ENCODE peak calls at places on chromosomes 6 and 20, in ten cellular contexts. R, O, P, S, V, B, M, J, C and D are unnamed samples.

GRCh38 chr6:28589234-28589951 is 63.7 kb downstream of the GPX5 start:
- DNase-seq in B (peak), O (peak), R (peak), S (peak), C (no peak), V (no peak), M (peak), P (peak), J (peak), D (peak)

GRCh38 chr6:111605100-111605748 is 454 bp downstream of the TRAF3IP2 start:
- DNase-seq in P (peak), B (peak), V (no peak), J (peak), S (peak), M (peak), R (peak), C (peak), O (peak), D (peak)

GRCh38 chr6:46491789-46492547 is 719 bp upstream of the RCAN2 start:
- DNase-seq in C (peak), O (peak), R (no peak), S (peak), J (peak), B (peak), M (no peak), P (peak), V (peak), D (peak)

GRCh38 chr6:164928366-164929154 is 380.8 kb downstream of the C6orf118 start:
- DNase-seq in J (no peak), R (no peak), P (no peak), S (no peak), M (no peak), O (no peak), V (no peak), C (no peak), B (no peak), D (no peak)

GRCh38 chr20:2829376-2829775 is 11.1 kb downstream of the PCED1A start:
- DNase-seq in O (no peak), M (no peak), P (no peak), V (no peak), J (no peak), B (no peak), S (no peak), C (no peak), R (no peak), D (no peak)

GRCh38 chr6:79570129-79570801 is 33.0 kb upstream of the LCA5 start:
- DNase-seq in B (no peak), R (peak), J (no peak), O (peak), C (no peak), M (peak), S (peak), P (peak), V (no peak), D (peak)

GRCh38 chr6:20467437-20467836 is 65.8 kb downstream of the E2F3 start:
- DNase-seq in M (no peak), S (no peak), R (no peak), O (no peak), V (no peak), B (no peak), J (no peak), P (no peak), C (no peak), D (no peak)

GRCh38 chr6:145310116-145310515 is 425.2 kb downstream of the EPM2A start:
- DNase-seq in S (no peak), B (no peak), P (no peak), R (no peak), C (no peak), O (peak), M (peak), J (no peak), V (no peak), D (peak)

GRCh38 chr6:16769131-16769985 is 8.1 kb upstream of the ATXN1 start:
- DNase-seq in C (peak), P (peak), O (peak), M (peak), B (no peak), J (peak), R (peak), V (no peak), S (peak), D (peak)

GRCh38 chr20:46359233-46359751 is 47.1 kb downstream of the ELMO2 start:
- DNase-seq in R (no peak), S (peak), O (no peak), V (no peak), C (no peak), M (no peak), B (no peak), P (no peak), J (no peak), D (no peak)

GRCh38 chr6:43891072-43891870 is 121.3 kb downstream of the VEGFA start:
- DNase-seq in V (no peak), P (no peak), S (no peak), B (no peak), O (no peak), M (no peak), J (no peak), C (no peak), R (no peak), D (no peak)

GRCh38 chr6:48986105-48986504 is 476.9 kb downstream of the MMUT start:
- DNase-seq in O (no peak), M (no peak), P (no peak), J (no peak), S (no peak), R (no peak), V (no peak), B (no peak), C (no peak), D (no peak)

DNA sequence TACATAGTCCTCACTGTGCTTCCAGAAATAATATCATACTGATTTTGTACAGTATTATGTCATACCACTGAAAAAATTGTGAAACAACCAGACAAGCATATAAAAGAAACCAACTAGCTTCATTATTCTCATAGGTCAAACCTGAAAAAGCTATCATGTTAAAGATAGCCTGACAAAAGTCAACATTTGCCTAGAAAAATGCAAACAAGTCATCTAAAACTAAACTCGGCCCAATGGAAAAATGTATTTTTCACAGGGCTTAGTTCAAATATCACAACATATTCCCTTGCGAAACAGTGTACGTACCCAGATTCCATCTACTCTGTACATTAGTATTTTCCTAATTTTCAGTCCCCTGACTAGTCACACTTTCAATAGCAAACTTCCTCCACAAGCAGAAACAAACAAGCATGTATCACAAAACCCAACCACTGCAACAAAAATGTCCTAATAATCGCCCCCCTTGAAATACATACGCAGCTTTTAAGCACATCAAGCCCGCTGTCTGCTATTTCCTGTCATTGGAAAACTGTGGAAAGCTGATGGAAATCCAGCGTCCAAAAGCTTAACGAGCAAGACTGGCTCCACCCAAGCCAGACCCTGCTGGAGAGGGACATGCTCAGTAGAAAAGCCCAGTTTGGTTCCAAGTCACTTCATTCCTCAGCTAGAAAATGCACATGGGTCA is 93.1 kb downstream of the EPB41L2 start:
- DNase-seq in S (peak), M (no peak), C (peak), R (no peak), P (no peak), B (no peak), O (peak), J (no peak), V (no peak), D (no peak)
- H3K4me3 ChIP-seq in S (peak), M (no peak), C (peak), R (no peak), P (no peak), B (no peak), O (peak), J (no peak), V (no peak), D (no peak)

GRCh38 chr6:107075951-107076381 is 39.3 kb downstream of the BEND3 start:
- DNase-seq in S (peak), O (peak), J (peak), C (no peak), B (peak), M (peak), P (no peak), R (no peak), V (no peak), D (no peak)
- TF ChIP-seq CTCF in S (peak), O (peak), J (peak), C (peak), B (peak), M (no peak), P (no peak), R (no peak), V (no peak), D (no peak)

GRCh38 chr6:118936304-118936703 is 1.3 kb upstream of the MCM9 start:
- DNase-seq in B (no peak), C (no peak), V (no peak), R (no peak), P (no peak), S (no peak), J (no peak), O (no peak), M (no peak), D (no peak)
- H3K4me3 ChIP-seq in B (no peak), C (no peak), V (no peak), R (no peak), P (peak), S (no peak), J (no peak), O (no peak), M (no peak), D (no peak)

GRCh38 chr20:48025061-48025515 is 239.8 kb upstream of the SULF2 start:
- DNase-seq in R (no peak), P (peak), S (peak), V (peak), M (peak), B (peak), O (peak), C (no peak), J (no peak), D (peak)
- TF ChIP-seq CTCF in R (no peak), P (no peak), S (no peak), V (no peak), M (no peak), B (no peak), O (no peak), C (no peak), J (no peak), D (no peak)

GRCh38 chr6:137869781-137870180 is 2.7 kb downstream of the TNFAIP3 start:
- DNase-seq in M (no peak), J (no peak), S (no peak), O (no peak), B (no peak), V (no peak), C (no peak), R (no peak), P (no peak), D (peak)
- H3K4me3 ChIP-seq in M (peak), J (no peak), S (peak), O (peak), B (peak), V (no peak), C (peak), R (peak), P (peak), D (no peak)